ENCODE peak calls at places on chromosomes 5 and 9, in seven cellular contexts. M, B, E, O, S, D and N are unnamed samples.
A peak's percentile ranks its signal among the peaks of the same experiment; 100 is the strongest.

GRCh38 chr5:166377756-166378155 is 1913.7 kb upstream of the WWC1 start:
- DNase-seq in O (no peak), B (no peak), D (no peak), M (no peak), S (no peak), E (no peak), N (no peak)

GRCh38 chr9:103397868-103398600 is 402.9 kb downstream of the CYLC2 start:
- DNase-seq in D (peak; percentile 48), O (no peak), E (no peak), M (peak; percentile 7), B (no peak), S (no peak), N (no peak)

GRCh38 chr9:20838218-20838617 is 154.2 kb downstream of the FOCAD start:
- DNase-seq in D (no peak), S (no peak), O (no peak), E (no peak), M (no peak), B (peak; percentile 42), N (no peak)

GRCh38 chr5:125209650-125210049 is 463.2 kb upstream of the ZNF608 start:
- DNase-seq in M (no peak), B (no peak), E (no peak), O (peak; percentile 26), S (peak; percentile 18), D (peak; percentile 26), N (no peak)

GRCh38 chr9:98707158-98708102 is 1.3 kb downstream of the GABBR2 start:
- DNase-seq in D (no peak), E (no peak), B (peak; percentile 85), S (peak; percentile 18), M (peak; percentile 73), O (peak; percentile 28), N (no peak)

GRCh38 chr9:95516736-95517558 is at the start of gene PTCH1:
- DNase-seq in S (peak; percentile 46), D (peak; percentile 93), E (peak; percentile 50), B (peak; percentile 52), M (no peak), O (no peak), N (no peak)

GRCh38 chr5:6542421-6543345 is 90.2 kb downstream of the NSUN2 start:
- DNase-seq in M (no peak), D (no peak), B (no peak), O (no peak), S (no peak), E (no peak), N (no peak)

GRCh38 chr5:109143001-109143400 is 266.8 kb downstream of the PJA2 start:
- DNase-seq in B (peak; percentile 17), O (no peak), D (no peak), S (no peak), M (no peak), E (no peak), N (no peak)

GRCh38 chr5:43769576-43770352 is 166.8 kb downstream of the NNT start:
- DNase-seq in S (no peak), M (no peak), E (peak; percentile 65), B (peak; percentile 91), O (peak; percentile 55), D (no peak), N (peak; percentile 50)

GRCh38 chr9:21682981-21683380 is 119.5 kb upstream of the MTAP start:
- DNase-seq in O (no peak), E (no peak), D (no peak), M (no peak), S (no peak), B (peak; percentile 49), N (no peak)

GRCh38 chr9:135811796-135812195 is 95.5 kb downstream of the CAMSAP1 start:
- DNase-seq in S (no peak), O (peak; percentile 27), D (peak; percentile 67), B (peak; percentile 5), M (no peak), E (no peak), N (no peak)

GRCh38 chr5:38706376-38706775 is 139.4 kb upstream of the OSMR start:
- DNase-seq in B (no peak), S (no peak), D (no peak), O (no peak), E (no peak), M (no peak), N (no peak)

GRCh38 chr5:113487411-113487778 is 858 bp downstream of the MCC start:
- DNase-seq in S (no peak), M (no peak), D (no peak), E (no peak), B (peak; percentile 5), O (no peak), N (no peak)

GRCh38 chr9:10443805-10444204 is 169.0 kb downstream of the PTPRD start:
- DNase-seq in M (no peak), D (no peak), O (no peak), B (no peak), S (no peak), E (no peak), N (no peak)

GRCh38 chr9:2158729-2159128 is 143.6 kb downstream of the SMARCA2 start:
- DNase-seq in S (no peak), B (no peak), E (no peak), M (no peak), D (no peak), O (no peak), N (no peak)

GRCh38 chr9:90838098-90838497 is 36.5 kb downstream of the SYK start:
- DNase-seq in O (no peak), S (no peak), B (no peak), D (no peak), M (no peak), E (no peak), N (no peak)

GRCh38 chr5:156475831-156476551 is 149.0 kb downstream of the SGCD start:
- DNase-seq in S (peak; percentile 34), B (peak; percentile 98), O (peak; percentile 55), E (peak; percentile 75), D (peak; percentile 74), M (peak; percentile 15), N (peak; percentile 64)

GRCh38 chr5:169629847-169630548 is 7.1 kb upstream of the DOCK2 start:
- DNase-seq in D (no peak), M (no peak), E (no peak), S (no peak), O (no peak), B (peak; percentile 90), N (no peak)

GRCh38 chr5:149526855-149527590 is 24.2 kb downstream of the CSNK1A1 start:
- DNase-seq in E (no peak), S (no peak), O (no peak), M (no peak), B (no peak), D (no peak), N (no peak)
- H3K4me1 ChIP-seq in E (peaks cover 10% of the 10 kb centered on the region), S (peaks cover 92% of the 10 kb centered on the region), O (peaks cover 100% of the 10 kb centered on the region), M (peaks cover 11% of the 10 kb centered on the region), B (peaks cover 7% of the 10 kb centered on the region), D (no peaks in the 10 kb centered on the region), N (peaks cover 77% of the 10 kb centered on the region)

GRCh38 chr9:124001865-124002525 is 9.6 kb upstream of the LHX2 start:
- DNase-seq in E (no peak), D (no peak), M (no peak), B (no peak), O (no peak), S (no peak), N (no peak)

GRCh38 chr9:124004608-124005007 is 7.0 kb upstream of the LHX2 start:
- DNase-seq in D (no peak), S (no peak), M (no peak), O (no peak), E (no peak), B (no peak), N (no peak)

GRCh38 chr9:124001445-124001799 is 10.1 kb upstream of the LHX2 start:
- DNase-seq in D (no peak), O (no peak), M (no peak), B (no peak), E (no peak), S (no peak), N (no peak)

GRCh38 chr9:124005372-124005771 is 6.2 kb upstream of the LHX2 start:
- DNase-seq in S (no peak), D (no peak), O (no peak), B (no peak), E (no peak), M (no peak), N (no peak)

GRCh38 chr9:124003636-124004349 is 7.8 kb upstream of the LHX2 start:
- DNase-seq in D (no peak), O (no peak), M (no peak), E (no peak), S (no peak), B (no peak), N (no peak)
- H3K4me1 ChIP-seq in D (peaks cover under 1% of the 10 kb centered on the region), O (peaks cover 20% of the 10 kb centered on the region), M (peaks cover 4% of the 10 kb centered on the region), E (peaks cover 12% of the 10 kb centered on the region), S (peaks cover 6% of the 10 kb centered on the region), B (no peaks in the 10 kb centered on the region), N (peaks cover 9% of the 10 kb centered on the region)

GRCh38 chr5:73625905-73626811 is at the start of gene ARHGEF28:
- DNase-seq in S (peak; percentile 65), D (peak; percentile 75), O (peak; percentile 36), M (no peak), B (peak; percentile 28), E (peak; percentile 28), N (peak; percentile 42)

GRCh38 chr5:73631500-73631899 is 5.5 kb downstream of the ARHGEF28 start:
- DNase-seq in D (no peak), B (no peak), M (no peak), E (no peak), S (no peak), O (no peak), N (no peak)

GRCh38 chr5:73626814-73627313 is 868 bp downstream of the ARHGEF28 start:
- DNase-seq in E (no peak), S (no peak), O (no peak), D (no peak), B (no peak), M (no peak), N (no peak)

GRCh38 chr5:73630760-73631159 is 4.8 kb downstream of the ARHGEF28 start:
- DNase-seq in B (no peak), M (no peak), D (no peak), S (no peak), O (no peak), E (no peak), N (no peak)

DNA sequence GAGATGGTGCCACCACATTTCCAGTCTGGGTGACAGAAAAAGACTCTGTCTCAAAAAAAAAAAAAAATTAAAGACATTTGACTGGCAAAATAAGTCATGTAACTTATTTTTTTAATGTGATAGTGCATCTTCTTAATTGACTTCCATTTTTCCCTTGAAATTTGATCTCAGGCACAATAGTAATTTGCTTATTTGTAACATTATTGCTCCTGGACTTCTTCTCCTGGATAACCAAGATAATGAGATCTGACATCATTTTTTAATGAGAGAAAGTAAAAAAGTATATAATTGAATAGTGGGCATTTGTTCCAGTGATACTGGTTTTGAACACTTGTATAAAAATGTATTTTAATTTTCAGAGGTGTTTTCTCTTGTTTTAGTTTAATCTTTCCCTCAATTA is 3.5 kb downstream of the ARHGEF28 start:
- DNase-seq in O (no peak), S (no peak), E (no peak), M (no peak), D (no peak), B (no peak), N (no peak)
- H3K4me1 ChIP-seq in O (peaks cover 18% of the 10 kb centered on the region), S (peaks cover 5% of the 10 kb centered on the region), E (no peaks in the 10 kb centered on the region), M (peaks cover 2% of the 10 kb centered on the region), D (no peaks in the 10 kb centered on the region), B (peaks cover 3% of the 10 kb centered on the region), N (no peaks in the 10 kb centered on the region)

DNA sequence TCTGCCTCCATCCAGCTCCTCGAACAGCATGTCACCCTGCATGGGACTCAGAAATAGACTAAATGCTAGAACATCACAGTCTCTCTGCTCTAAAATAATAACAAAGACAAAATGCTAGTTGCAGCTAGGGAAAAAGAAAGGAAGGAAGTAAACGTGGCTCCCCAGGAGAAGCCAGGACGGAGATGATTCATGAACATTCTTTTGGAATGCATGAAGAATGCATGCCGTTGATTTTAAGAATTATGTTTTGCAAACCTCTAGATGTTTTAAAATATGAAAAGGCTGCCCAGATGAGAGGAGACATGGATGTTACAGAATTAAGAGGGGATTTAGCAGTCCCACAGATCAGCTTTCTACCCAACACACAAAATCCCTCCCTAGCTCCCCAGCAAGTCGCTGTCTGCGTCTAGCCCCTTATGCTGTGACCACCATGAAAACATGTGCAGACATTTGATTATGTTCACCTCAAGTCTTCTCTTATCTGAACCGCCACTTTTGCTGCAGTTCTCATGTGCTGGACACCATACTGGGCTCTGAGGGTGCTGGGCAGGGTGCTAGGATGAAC is 139.4 kb upstream of the LMX1B start:
- DNase-seq in O (no peak), B (peak; percentile 56), M (no peak), S (no peak), D (peak; percentile 74), E (no peak), N (no peak)
- H3K4me1 ChIP-seq in O (peaks cover 5% of the 10 kb centered on the region), B (peaks cover 9% of the 10 kb centered on the region), M (peaks cover 13% of the 10 kb centered on the region), S (no peaks in the 10 kb centered on the region), D (peaks cover 62% of the 10 kb centered on the region), E (no peaks in the 10 kb centered on the region), N (no peaks in the 10 kb centered on the region)